ENCODE peak calls at places on chromosomes 6 and 20, in eight cellular contexts. A, N, Z, S, D, Y, I and G are unnamed samples. For H3K4me1 and H3K27me3, the result is how much of the 10 kb centered on the place peaks cover.

GRCh38 chr20:868279-868678 is 34.8 kb downstream of the FAM110A start:
- DNase-seq in Z (peak), I (no peak), N (no peak), Y (no peak), S (no peak), D (no peak), A (no peak), G (no peak)

GRCh38 chr6:142845624-142846458 is 99.1 kb downstream of the HIVEP2 start:
- DNase-seq in S (no peak), Y (peak), Z (peak), N (peak), I (peak), A (peak), D (peak), G (peak)

GRCh38 chr6:168742146-168742782 is 301.3 kb downstream of the SMOC2 start:
- DNase-seq in Y (no peak), Z (no peak), A (no peak), D (no peak), I (no peak), N (no peak), S (no peak), G (no peak)

GRCh38 chr6:27575594-27576361 is 102.9 kb upstream of the ZNF184 start:
- DNase-seq in S (no peak), A (peak), N (no peak), Z (no peak), D (no peak), I (no peak), Y (no peak), G (peak)

GRCh38 chr20:44204156-44204831 is 6.3 kb downstream of the OSER1 start:
- DNase-seq in Y (no peak), I (no peak), S (no peak), A (no peak), N (no peak), Z (no peak), D (no peak), G (no peak)

GRCh38 chr6:82178084-82178758 is 69.3 kb downstream of the IBTK start:
- DNase-seq in I (no peak), Z (no peak), A (peak), D (no peak), Y (no peak), N (no peak), S (no peak), G (peak)

GRCh38 chr6:120996340-120996739 is 337.9 kb downstream of the TBC1D32 start:
- DNase-seq in A (no peak), I (no peak), N (no peak), Y (no peak), Z (no peak), S (no peak), D (no peak), G (no peak)

GRCh38 chr20:36538026-36538764 is 3.1 kb upstream of the MYL9 start:
- DNase-seq in S (no peak), I (no peak), Y (no peak), Z (no peak), N (no peak), A (no peak), D (no peak), G (no peak)

GRCh38 chr20:45111799-45112471 is 3.0 kb downstream of the WFDC5 start:
- DNase-seq in S (no peak), A (peak), N (no peak), Y (no peak), Z (no peak), D (no peak), I (no peak), G (peak)

GRCh38 chr6:23659125-23659524 is 466.9 kb upstream of the NRSN1 start:
- DNase-seq in Z (no peak), A (peak), N (no peak), S (peak), Y (no peak), D (no peak), I (peak), G (peak)

GRCh38 chr6:117605169-117605826 is 3.0 kb upstream of the GOPC start:
- DNase-seq in Z (peak), N (peak), Y (peak), D (peak), I (peak), A (peak), S (no peak), G (peak)

GRCh38 chr20:44324343-44324742 is 12.5 kb upstream of the R3HDML start:
- DNase-seq in A (no peak), Y (peak), S (no peak), I (no peak), Z (no peak), N (no peak), D (no peak), G (no peak)

GRCh38 chr6:5936140-5936539 is 70.6 kb downstream of the NRN1 start:
- DNase-seq in A (no peak), S (no peak), I (no peak), Y (no peak), D (no peak), N (no peak), Z (no peak), G (no peak)

GRCh38 chr6:5937936-5938706 is 68.6 kb downstream of the NRN1 start:
- DNase-seq in N (no peak), Y (no peak), Z (no peak), S (no peak), I (no peak), A (no peak), D (no peak), G (no peak)

GRCh38 chr6:5937516-5937915 is 69.2 kb downstream of the NRN1 start:
- DNase-seq in Z (no peak), A (no peak), S (no peak), N (no peak), Y (no peak), D (no peak), I (no peak), G (no peak)

GRCh38 chr6:5938934-5939333 is 67.8 kb downstream of the NRN1 start:
- DNase-seq in D (no peak), Z (no peak), A (no peak), S (no peak), N (no peak), Y (no peak), I (no peak), G (no peak)

GRCh38 chr6:5936611-5937010 is 70.1 kb downstream of the NRN1 start:
- DNase-seq in Z (no peak), S (no peak), N (no peak), Y (no peak), I (no peak), D (no peak), A (no peak), G (no peak)
- H3K4me3 ChIP-seq in Z (no peak), S (no peak), N (no peak), Y (no peak), I (no peak), D (no peak), A (no peak), G (no peak)

GRCh38 chr6:41416165-41416837 is 80.9 kb downstream of the NCR2 start:
- DNase-seq in S (no peak), Z (no peak), D (no peak), A (no peak), Y (no peak), N (no peak), I (no peak), G (peak)
- H3K4me1 ChIP-seq in S (under half), Z (under half), D (under half), A (under half), Y (under half), N (under half), I (under half), G (under half)

DNA sequence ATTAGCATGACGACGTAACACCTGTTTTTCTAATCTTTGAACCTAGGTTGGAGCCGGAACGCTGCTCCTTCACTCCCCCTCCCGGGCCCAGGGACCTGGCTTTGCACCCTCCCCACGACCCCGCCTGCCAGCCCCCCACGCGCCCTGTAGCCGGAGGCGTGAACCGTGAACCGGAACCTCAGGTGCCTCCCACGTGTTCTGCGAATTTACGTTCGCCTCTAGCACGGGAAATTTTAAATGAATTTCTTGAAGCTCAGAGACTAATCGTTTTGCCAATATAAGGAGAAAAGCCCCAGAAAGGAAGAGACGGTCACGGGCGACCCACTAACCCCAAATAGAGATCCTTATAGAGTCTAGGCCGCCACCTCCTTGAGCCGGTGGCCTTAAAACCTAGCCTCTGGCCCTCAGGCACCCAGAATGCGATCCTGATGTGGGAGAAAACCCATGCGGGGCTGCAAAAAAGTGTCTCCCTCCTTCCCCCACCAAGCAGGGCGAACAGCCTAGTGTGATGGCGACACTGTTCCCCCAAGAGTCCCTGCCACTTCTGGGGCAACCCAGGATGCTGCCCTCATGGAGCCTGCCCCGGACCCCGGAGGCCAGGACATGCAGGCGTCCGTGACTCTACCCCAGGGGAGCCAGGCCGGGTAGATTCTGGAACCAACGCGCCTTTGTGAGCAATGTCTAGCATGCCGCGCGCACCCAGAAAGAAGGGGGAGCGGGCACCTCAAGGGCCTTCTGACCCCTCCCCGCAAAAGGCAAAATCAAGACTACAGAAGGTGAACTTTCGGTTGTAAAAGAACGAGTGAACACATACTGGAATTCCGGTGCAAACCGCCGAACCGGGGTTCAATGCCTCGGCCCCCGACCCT is 2.7 kb upstream of the SIM1 start:
- DNase-seq in D (no peak), Z (no peak), Y (no peak), I (no peak), S (no peak), N (no peak), A (no peak), G (no peak)
- H3K27me3 ChIP-seq in D (under half), Z (half or more), Y (half or more), I (half or more), S (half or more), N (half or more), A (under half), G (under half)

GRCh38 chr6:166167258-166167731 is 356 bp downstream of the TBXT start:
- DNase-seq in A (no peak), Y (no peak), I (no peak), N (no peak), Z (no peak), D (no peak), S (no peak), G (no peak)
- H3K4me3 ChIP-seq in A (no peak), Y (no peak), I (peak), N (no peak), Z (no peak), D (no peak), S (peak), G (no peak)

GRCh38 chr20:51096571-51097267 is 73.8 kb upstream of the KCNG1 start:
- DNase-seq in S (no peak), I (no peak), Y (peak), D (no peak), Z (no peak), A (no peak), N (no peak), G (no peak)

GRCh38 chr20:51097334-51098176 is 74.6 kb upstream of the KCNG1 start:
- DNase-seq in Z (no peak), Y (no peak), N (no peak), D (no peak), I (no peak), S (no peak), A (no peak), G (no peak)

GRCh38 chr20:51093240-51093763 is 70.4 kb upstream of the KCNG1 start:
- DNase-seq in A (no peak), Y (no peak), I (no peak), D (no peak), N (no peak), Z (no peak), S (no peak), G (no peak)

GRCh38 chr20:51094221-51094620 is 71.3 kb upstream of the KCNG1 start:
- DNase-seq in I (no peak), N (no peak), A (no peak), Z (no peak), Y (no peak), D (peak), S (no peak), G (no peak)

GRCh38 chr20:51095755-51096509 is 73.0 kb upstream of the KCNG1 start:
- DNase-seq in A (no peak), S (no peak), D (no peak), Z (no peak), N (no peak), I (peak), Y (no peak), G (no peak)
- H3K4me1 ChIP-seq in A (under half), S (under half), D (under half), Z (under half), N (under half), I (under half), Y (under half), G (under half)

GRCh38 chr20:58755062-58755697 is 62.6 kb downstream of the NPEPL1 start:
- DNase-seq in S (no peak), N (no peak), Z (no peak), A (no peak), I (no peak), D (no peak), Y (peak), G (no peak)

GRCh38 chr20:58755751-58756524 is 63.3 kb downstream of the NPEPL1 start:
- DNase-seq in S (no peak), Y (peak), A (no peak), D (no peak), Z (no peak), I (no peak), N (no peak), G (no peak)

GRCh38 chr20:58753929-58754551 is 61.4 kb downstream of the NPEPL1 start:
- DNase-seq in Y (peak), I (no peak), A (no peak), Z (no peak), N (no peak), D (no peak), S (no peak), G (no peak)

GRCh38 chr20:58753267-58753928 is 60.8 kb downstream of the NPEPL1 start:
- DNase-seq in I (no peak), S (peak), A (no peak), N (no peak), D (no peak), Y (peak), Z (no peak), G (no peak)

DNA sequence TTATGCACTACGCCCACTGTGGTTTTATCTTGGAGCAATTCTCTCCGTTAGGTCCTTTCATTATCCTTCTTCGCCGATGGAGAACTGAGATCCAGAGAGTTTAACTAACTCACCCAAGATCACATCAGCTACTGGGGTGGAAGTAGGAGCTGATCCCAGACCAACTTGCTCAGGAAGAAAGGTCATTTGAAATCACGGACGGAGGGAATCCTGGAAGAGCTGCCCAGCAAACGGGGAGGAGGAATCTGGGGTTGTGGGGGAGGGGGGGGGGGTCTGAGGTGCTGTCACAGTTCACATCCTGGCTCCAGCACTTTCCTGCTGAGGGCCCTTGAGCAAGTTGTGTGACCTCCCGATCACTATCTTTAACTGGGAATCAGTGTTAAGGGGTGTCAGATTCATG is 62.0 kb downstream of the NPEPL1 start:
- DNase-seq in N (no peak), I (no peak), Y (peak), D (no peak), A (no peak), Z (no peak), S (no peak), G (no peak)
- H3K27me3 ChIP-seq in N (under half), I (under half), Y (under half), D (half or more), A (half or more), Z (under half), S (under half), G (under half)

GRCh38 chr6:43268782-43269272 is 25.5 kb downstream of the TTBK1 start:
- DNase-seq in N (no peak), A (no peak), I (no peak), S (no peak), Z (no peak), Y (no peak), D (no peak), G (no peak)

GRCh38 chr6:43268348-43268685 is 25.0 kb downstream of the TTBK1 start:
- DNase-seq in Y (no peak), S (no peak), Z (no peak), N (no peak), D (no peak), I (no peak), A (no peak), G (no peak)

GRCh38 chr6:43269273-43270007 is 26.2 kb downstream of the TTBK1 start:
- DNase-seq in N (peak), Y (peak), A (no peak), Z (peak), S (no peak), I (no peak), D (no peak), G (peak)

GRCh38 chr6:43265564-43265963 is 22.3 kb downstream of the TTBK1 start:
- DNase-seq in S (no peak), A (peak), Y (no peak), N (no peak), D (no peak), Z (no peak), I (no peak), G (no peak)

DNA sequence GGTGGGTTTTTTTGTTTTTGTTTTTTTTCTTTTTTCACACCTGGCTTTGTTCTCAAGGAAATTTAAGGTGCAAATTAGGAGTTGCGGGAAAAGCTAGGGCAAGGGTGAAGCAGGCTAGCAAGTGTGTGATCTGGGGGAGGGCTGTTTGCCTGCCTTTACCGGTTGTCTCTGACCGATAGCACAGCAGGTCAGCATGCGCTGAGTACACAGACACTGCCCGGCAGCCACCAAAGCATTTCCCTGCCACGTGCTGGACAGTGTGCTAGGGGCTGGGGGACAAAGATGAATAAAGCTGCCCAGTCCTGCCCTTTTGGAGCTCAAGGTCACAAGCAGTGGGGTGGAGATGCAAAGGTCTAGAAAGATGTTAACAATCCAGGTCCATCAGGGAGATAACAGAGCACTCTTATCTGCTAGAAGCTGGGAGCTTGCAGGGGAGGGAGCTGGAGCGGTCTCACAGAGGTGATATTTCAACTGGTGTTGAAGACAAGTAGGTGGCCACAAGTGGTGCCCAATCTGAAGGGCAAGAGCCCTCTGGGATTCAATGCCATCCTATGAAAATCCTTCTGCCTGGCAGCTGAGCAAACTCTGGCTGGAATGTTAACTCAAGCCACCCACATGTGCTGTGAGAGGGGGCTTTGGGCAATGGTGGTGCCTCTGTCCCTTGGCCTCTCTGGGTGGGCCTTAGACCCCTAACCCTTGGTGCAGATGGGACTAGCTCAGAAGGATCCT is 24.5 kb downstream of the TTBK1 start:
- DNase-seq in D (no peak), I (no peak), N (no peak), S (no peak), Y (peak), Z (no peak), A (peak), G (no peak)
- H3K4me3 ChIP-seq in D (no peak), I (no peak), N (no peak), S (no peak), Y (no peak), Z (no peak), A (no peak), G (no peak)